ENCODE peak calls at places on chromosome 1, in nine cellular contexts. U, X, S, L, O, K, E, B and J are unnamed samples. For H3K4me1, the result is how much of the 10 kb centered on the place peaks cover.

GRCh38 chr1:203871114-203871875 is 9.9 kb downstream of the SNRPE start:
- DNase-seq in U (peak), X (no peak), S (peak), L (peak), O (peak), K (peak), E (no peak), B (peak), J (no peak)

GRCh38 chr1:13666317-13666716 is 33.7 kb upstream of the PRDM2 start:
- DNase-seq in U (no peak), X (no peak), S (no peak), L (no peak), O (no peak), K (no peak), E (no peak), B (peak), J (no peak)

GRCh38 chr1:167250482-167250881 is 29.8 kb downstream of the POU2F1 start:
- DNase-seq in U (no peak), X (no peak), S (no peak), L (no peak), O (no peak), K (no peak), E (no peak), B (no peak), J (no peak)

GRCh38 chr1:46153732-46154131 is 21.2 kb upstream of the TSPAN1 start:
- DNase-seq in U (no peak), X (no peak), S (no peak), L (no peak), O (peak), K (no peak), E (no peak), B (no peak), J (no peak)

GRCh38 chr1:200452850-200453543 is 43.2 kb upstream of the ZNF281 start:
- DNase-seq in U (no peak), X (no peak), S (no peak), L (no peak), O (no peak), K (no peak), E (no peak), B (no peak), J (no peak)

GRCh38 chr1:186617860-186618780 is 62.1 kb downstream of the PTGS2 start:
- DNase-seq in U (peak), X (peak), S (peak), L (peak), O (peak), K (peak), E (peak), B (peak), J (no peak)

GRCh38 chr1:60989745-60990718 is 92.3 kb upstream of the NFIA start:
- DNase-seq in U (no peak), X (no peak), S (no peak), L (peak), O (peak), K (no peak), E (no peak), B (no peak), J (no peak)

GRCh38 chr1:7994827-7995226 is 31.3 kb downstream of the ERRFI1 start:
- DNase-seq in U (no peak), X (no peak), S (no peak), L (no peak), O (no peak), K (no peak), E (no peak), B (no peak), J (no peak)

GRCh38 chr1:16921391-16922185 is at the start of gene CROCC:
- DNase-seq in U (no peak), X (peak), S (no peak), L (no peak), O (peak), K (no peak), E (peak), B (peak), J (no peak)

GRCh38 chr1:3819626-3820245 is 23.4 kb upstream of the LRRC47 start:
- DNase-seq in U (no peak), X (no peak), S (no peak), L (peak), O (no peak), K (no peak), E (peak), B (no peak), J (no peak)

GRCh38 chr1:54940027-54940426 is 40.4 kb upstream of the TMEM61 start:
- DNase-seq in U (no peak), X (no peak), S (no peak), L (peak), O (peak), K (no peak), E (no peak), B (no peak), J (no peak)

GRCh38 chr1:96060621-96061020 is 661.0 kb upstream of the PTBP2 start:
- DNase-seq in U (no peak), X (no peak), S (no peak), L (no peak), O (no peak), K (no peak), E (no peak), B (no peak), J (no peak)

GRCh38 chr1:98737835-98738234 is 76.3 kb downstream of the SNX7 start:
- DNase-seq in U (no peak), X (no peak), S (no peak), L (no peak), O (no peak), K (no peak), E (no peak), B (no peak), J (no peak)

GRCh38 chr1:41846595-41846994 is 72.1 kb downstream of the HIVEP3 start:
- DNase-seq in U (no peak), X (no peak), S (no peak), L (peak), O (peak), K (no peak), E (no peak), B (no peak), J (no peak)

GRCh38 chr1:227895828-227896685 is 51.7 kb downstream of the WNT9A start:
- DNase-seq in U (no peak), X (peak), S (no peak), L (peak), O (peak), K (peak), E (peak), B (no peak), J (peak)

GRCh38 chr1:44531785-44532566 is 126.9 kb downstream of the RNF220 start:
- DNase-seq in U (peak), X (no peak), S (no peak), L (no peak), O (peak), K (no peak), E (no peak), B (no peak), J (no peak)

GRCh38 chr1:110485725-110486124 is 33.2 kb downstream of the KCNA10 start:
- DNase-seq in U (no peak), X (no peak), S (no peak), L (no peak), O (no peak), K (no peak), E (no peak), B (no peak), J (no peak)

GRCh38 chr1:70641868-70642267 is 230.8 kb downstream of the CTH start:
- DNase-seq in U (no peak), X (no peak), S (no peak), L (no peak), O (no peak), K (no peak), E (no peak), B (no peak), J (no peak)

GRCh38 chr1:91687452-91687851 is 186.8 kb downstream of the CDC7 start:
- DNase-seq in U (no peak), X (no peak), S (no peak), L (peak), O (no peak), K (no peak), E (no peak), B (no peak), J (no peak)

DNA sequence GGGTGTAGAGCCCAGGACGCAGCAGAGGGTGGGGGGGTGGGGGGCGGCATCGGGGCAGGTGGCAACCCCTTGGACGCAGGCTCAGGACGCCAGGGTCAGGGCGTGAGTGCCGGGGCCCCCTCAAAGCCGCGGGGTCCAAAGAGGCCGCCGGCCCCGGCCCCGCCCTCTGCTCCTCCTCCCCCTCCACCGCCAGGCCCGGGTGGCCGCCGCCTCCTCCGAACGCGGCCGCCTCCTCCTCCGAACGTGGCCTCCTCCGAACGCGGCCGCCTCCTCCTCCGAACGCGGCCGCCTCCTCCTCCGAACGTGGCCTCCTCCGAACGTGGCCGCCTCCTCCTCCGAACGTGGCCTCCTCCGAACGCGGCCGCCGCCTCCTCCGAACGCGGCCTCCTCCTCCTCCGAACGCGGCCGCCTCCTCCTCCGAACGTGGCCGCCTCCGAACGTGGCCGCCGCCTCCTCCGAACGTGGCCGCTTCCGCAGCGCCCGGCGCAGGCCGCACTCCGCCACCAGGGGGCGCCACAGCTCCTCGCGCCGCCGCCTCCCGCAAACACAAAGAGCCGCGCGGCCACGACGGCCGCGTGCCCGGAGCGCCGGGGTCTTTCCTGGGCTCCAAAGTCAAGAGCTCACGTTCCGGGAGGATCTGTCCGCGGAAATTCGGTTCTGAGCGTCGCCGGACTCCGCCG is 19.3 kb upstream of the SAMD11 start:
- DNase-seq in U (peak), X (peak), S (peak), L (peak), O (peak), K (peak), E (peak), B (peak), J (peak)
- H3K4me1 ChIP-seq in U (under half), X (under half), S (under half), L (under half), O (under half), K (under half), E (under half), B (under half), J (under half)

DNA sequence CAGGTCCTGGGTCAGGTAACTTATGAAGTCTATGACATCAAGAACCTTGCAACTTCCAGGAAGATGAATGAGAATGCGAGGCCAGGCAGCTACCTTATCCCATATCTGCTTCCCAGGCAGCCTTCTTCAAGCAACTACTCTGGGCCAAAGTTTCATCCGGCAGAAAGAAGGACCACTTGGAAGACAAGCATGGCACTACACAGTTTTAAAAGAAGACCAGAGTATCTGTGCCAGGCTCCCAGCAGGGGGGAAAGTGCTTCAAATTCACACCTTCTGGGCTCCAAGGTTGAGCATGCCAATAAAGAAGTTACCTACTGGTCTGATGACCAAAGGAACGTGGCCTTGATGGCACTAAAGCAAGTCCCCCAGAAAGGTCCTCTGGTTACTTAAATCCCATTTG is 73.4 kb downstream of the CD46 start:
- DNase-seq in U (no peak), X (no peak), S (no peak), L (no peak), O (no peak), K (no peak), E (no peak), B (no peak), J (no peak)
- H3K4me1 ChIP-seq in U (under half), X (half or more), S (under half), L (half or more), O (under half), K (half or more), E (half or more), B (half or more), J (under half)

GRCh38 chr1:113934006-113934405 is 4.9 kb downstream of the HIPK1 start:
- DNase-seq in U (no peak), X (no peak), S (no peak), L (no peak), O (no peak), K (no peak), E (no peak), B (no peak), J (no peak)

GRCh38 chr1:113937146-113937545 is 8.0 kb downstream of the HIPK1 start:
- DNase-seq in U (no peak), X (no peak), S (no peak), L (no peak), O (peak), K (no peak), E (no peak), B (peak), J (no peak)

GRCh38 chr1:113935970-113936369 is 6.8 kb downstream of the HIPK1 start:
- DNase-seq in U (no peak), X (no peak), S (no peak), L (no peak), O (no peak), K (no peak), E (no peak), B (no peak), J (no peak)

GRCh38 chr1:113934511-113935055 is 5.5 kb downstream of the HIPK1 start:
- DNase-seq in U (no peak), X (no peak), S (no peak), L (no peak), O (no peak), K (no peak), E (no peak), B (no peak), J (no peak)

DNA sequence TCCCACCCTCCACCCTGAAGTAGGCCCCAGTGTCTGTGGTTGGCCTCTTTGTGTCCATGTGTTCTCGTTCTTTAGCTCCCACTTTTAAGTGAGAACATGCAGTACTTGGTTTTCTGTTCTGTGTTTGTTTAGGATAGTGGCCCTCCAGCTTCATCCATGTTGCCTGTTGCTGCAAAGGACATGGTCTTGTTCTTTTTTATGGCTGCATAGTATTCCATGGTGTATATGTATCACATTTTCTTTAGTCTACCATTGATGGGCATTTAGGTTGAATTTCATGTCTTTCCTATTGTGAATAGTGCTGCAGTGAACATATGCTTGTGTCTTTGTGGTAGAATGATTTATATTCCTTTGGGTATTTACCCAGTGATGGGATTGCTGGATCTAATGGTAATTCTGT is 6.1 kb downstream of the HIPK1 start:
- DNase-seq in U (no peak), X (no peak), S (no peak), L (no peak), O (no peak), K (no peak), E (no peak), B (no peak), J (no peak)
- H3K4me1 ChIP-seq in U (under half), X (half or more), S (under half), L (under half), O (under half), K (under half), E (half or more), B (half or more), J (under half)

DNA sequence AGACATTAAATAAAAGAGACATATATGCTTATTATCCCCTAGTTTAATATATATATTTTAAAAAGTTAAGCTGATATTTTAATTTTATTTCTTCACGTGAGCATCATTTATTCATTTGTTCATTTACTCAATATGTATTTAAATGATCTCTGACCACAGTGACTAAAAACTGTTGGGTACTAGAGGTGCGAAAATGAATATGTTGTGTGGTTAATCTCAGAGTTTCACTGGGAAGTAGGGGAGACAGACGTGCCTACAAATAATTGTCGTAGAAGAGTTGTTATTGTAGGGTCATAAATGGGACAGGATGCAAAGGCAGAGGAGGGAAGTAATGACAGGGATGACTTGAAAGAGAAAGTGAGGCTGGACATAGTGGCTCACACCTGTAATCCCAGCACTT is 213.0 kb upstream of the CACYBP start:
- DNase-seq in U (no peak), X (no peak), S (no peak), L (no peak), O (no peak), K (no peak), E (no peak), B (no peak), J (no peak)
- H3K4me1 ChIP-seq in U (under half), X (under half), S (under half), L (under half), O (under half), K (under half), E (under half), B (under half), J (under half)

GRCh38 chr1:156101880-156102279 is 12.6 kb upstream of the LMNA start:
- DNase-seq in U (no peak), X (no peak), S (peak), L (no peak), O (no peak), K (no peak), E (no peak), B (no peak), J (no peak)

GRCh38 chr1:156104065-156104810 is 10.3 kb upstream of the LMNA start:
- DNase-seq in U (peak), X (no peak), S (peak), L (peak), O (peak), K (peak), E (peak), B (no peak), J (peak)

GRCh38 chr1:156104861-156105546 is 9.5 kb upstream of the LMNA start:
- DNase-seq in U (no peak), X (no peak), S (peak), L (peak), O (no peak), K (no peak), E (no peak), B (no peak), J (peak)

GRCh38 chr1:156103521-156103947 is 11.0 kb upstream of the LMNA start:
- DNase-seq in U (no peak), X (no peak), S (peak), L (peak), O (peak), K (peak), E (no peak), B (no peak), J (no peak)

GRCh38 chr1:156102634-156103511 is 11.6 kb upstream of the LMNA start:
- DNase-seq in U (peak), X (no peak), S (peak), L (peak), O (peak), K (no peak), E (no peak), B (no peak), J (no peak)
- H3K4me1 ChIP-seq in U (under half), X (half or more), S (under half), L (half or more), O (under half), K (half or more), E (half or more), B (under half), J (under half)

DNA sequence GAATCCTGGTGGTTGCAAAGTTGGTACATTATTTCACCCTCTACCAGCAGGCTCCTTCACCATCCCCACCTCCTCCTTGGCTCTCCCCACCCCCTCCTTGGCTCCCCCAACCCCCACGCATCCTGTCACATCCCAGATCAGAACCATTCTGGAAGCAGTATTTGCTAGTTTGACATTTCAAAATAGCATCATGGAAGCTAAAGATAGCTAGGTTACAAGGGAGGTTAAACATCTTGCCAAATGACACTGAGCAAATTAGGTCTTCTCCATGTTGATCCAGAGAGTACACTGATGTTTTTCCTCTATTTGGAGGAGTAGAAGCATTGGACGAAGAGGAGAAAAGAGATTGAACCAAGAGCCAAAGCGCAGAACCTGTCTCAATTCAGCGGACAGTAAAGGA is 158.9 kb upstream of the FGGY start:
- DNase-seq in U (no peak), X (no peak), S (no peak), L (no peak), O (no peak), K (no peak), E (no peak), B (no peak), J (no peak)
- H3K4me1 ChIP-seq in U (under half), X (under half), S (under half), L (under half), O (under half), K (under half), E (under half), B (under half), J (under half)

GRCh38 chr1:202589190-202589680 is 121.0 kb downstream of the SYT2 start:
- DNase-seq in U (peak), X (no peak), S (peak), L (peak), O (peak), K (peak), E (no peak), B (peak), J (peak)

GRCh38 chr1:202590119-202590518 is 120.1 kb downstream of the SYT2 start:
- DNase-seq in U (no peak), X (no peak), S (no peak), L (no peak), O (no peak), K (no peak), E (no peak), B (no peak), J (no peak)

GRCh38 chr1:202586018-202586821 is 124.0 kb downstream of the SYT2 start:
- DNase-seq in U (no peak), X (peak), S (peak), L (peak), O (peak), K (peak), E (no peak), B (peak), J (no peak)

GRCh38 chr1:202588644-202589189 is 121.5 kb downstream of the SYT2 start:
- DNase-seq in U (no peak), X (no peak), S (no peak), L (peak), O (no peak), K (no peak), E (no peak), B (no peak), J (no peak)

DNA sequence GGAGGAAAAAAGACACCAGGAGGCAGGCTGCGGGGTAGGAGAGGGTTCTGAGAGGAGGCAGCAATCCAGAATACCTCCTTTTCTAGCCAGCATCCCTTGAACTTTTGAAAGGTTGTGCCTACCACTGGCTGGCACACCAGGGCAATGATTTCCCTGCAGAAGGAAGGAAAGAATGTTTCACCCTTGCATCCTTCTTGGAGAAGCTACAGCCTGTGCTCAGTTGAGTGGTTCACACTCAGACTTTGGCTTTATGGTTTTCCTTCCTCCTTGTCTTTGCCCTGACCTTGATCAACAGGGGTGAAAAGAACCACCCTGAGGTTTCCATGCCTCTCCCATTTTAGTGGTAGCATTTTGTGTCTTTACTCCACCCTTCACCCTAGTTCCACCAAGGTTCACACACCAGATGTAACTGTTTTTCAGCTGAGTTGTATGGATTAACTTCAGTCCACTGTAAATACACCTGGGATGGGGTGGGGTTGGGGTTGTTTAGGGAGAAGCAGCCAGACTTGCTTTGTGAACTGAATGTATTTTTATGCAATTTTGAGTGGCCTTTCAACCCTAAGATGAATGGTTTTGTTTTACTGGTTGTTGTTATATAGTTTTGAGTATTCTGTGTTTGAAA is 122.3 kb downstream of the SYT2 start:
- DNase-seq in U (no peak), X (no peak), S (no peak), L (no peak), O (no peak), K (no peak), E (no peak), B (no peak), J (no peak)
- H3K4me1 ChIP-seq in U (under half), X (under half), S (under half), L (under half), O (under half), K (under half), E (under half), B (under half), J (under half)